ENCODE peak calls at places on chromosome 16, in ten cellular contexts. X, O, V, Z, G, C, W, H, B and K are unnamed samples.

GRCh38 chr16:51161440-51162195 is 10.5 kb upstream of the SALL1 start:
- DNase-seq in X (peak; percentile 35), O (no peak), V (no peak), Z (no peak), G (no peak), C (no peak), W (no peak), H (no peak), B (no peak), K (no peak)

GRCh38 chr16:82810077-82810476 is 183.3 kb downstream of the CDH13 start:
- DNase-seq in X (no peak), O (no peak), V (no peak), Z (no peak), G (no peak), C (no peak), W (no peak), H (no peak), B (no peak), K (no peak)

GRCh38 chr16:71254832-71255560 is 24.5 kb upstream of the HYDIN start:
- DNase-seq in X (no peak), O (no peak), V (no peak), Z (no peak), G (no peak), C (no peak), W (no peak), H (no peak), B (no peak), K (no peak)

GRCh38 chr16:71754108-71754507 is 29.6 kb upstream of the PHLPP2 start:
- DNase-seq in X (no peak), O (no peak), V (no peak), Z (no peak), G (no peak), C (no peak), W (no peak), H (no peak), B (no peak), K (no peak)

GRCh38 chr16:81319221-81319912 is 4.6 kb downstream of the GAN start:
- DNase-seq in X (peak; percentile 65), O (no peak), V (peak; percentile 22), Z (peak; percentile 53), G (peak; percentile 50), C (peak; percentile 27), W (no peak), H (no peak), B (no peak), K (no peak)

GRCh38 chr16:6484121-6484520 is 848.5 kb upstream of the RBFOX1 start:
- DNase-seq in X (no peak), O (no peak), V (no peak), Z (no peak), G (no peak), C (no peak), W (no peak), H (no peak), B (no peak), K (no peak)

GRCh38 chr16:81523387-81524115 is 78.9 kb downstream of the CMIP start:
- DNase-seq in X (peak; percentile 74), O (no peak), V (no peak), Z (peak; percentile 70), G (peak; percentile 79), C (no peak), W (no peak), H (peak; percentile 65), B (no peak), K (peak; percentile 24)

GRCh38 chr16:70267516-70267915 is 15.8 kb upstream of the EXOSC6 start:
- DNase-seq in X (peak; percentile 43), O (peak; percentile 70), V (peak; percentile 85), Z (peak; percentile 68), G (no peak), C (peak; percentile 75), W (peak; percentile 46), H (peak; percentile 66), B (no peak), K (no peak)

GRCh38 chr16:18975109-18975508 is 8.6 kb upstream of the TMC7 start:
- DNase-seq in X (no peak), O (no peak), V (no peak), Z (no peak), G (no peak), C (no peak), W (no peak), H (no peak), B (no peak), K (no peak)

GRCh38 chr16:2852003-2852730 is 5.8 kb downstream of the PRSS22 start:
- DNase-seq in X (no peak), O (no peak), V (peak; percentile 49), Z (no peak), G (no peak), C (no peak), W (no peak), H (no peak), B (no peak), K (no peak)

GRCh38 chr16:35711958-35712357 is 2252.5 kb downstream of the TP53TG3F start:
- DNase-seq in X (no peak), O (no peak), V (no peak), Z (no peak), G (no peak), C (no peak), W (no peak), H (no peak), B (no peak), K (no peak)

GRCh38 chr16:65314246-65315003 is 192.6 kb upstream of the CDH11 start:
- DNase-seq in X (peak; percentile 61), O (no peak), V (no peak), Z (no peak), G (no peak), C (no peak), W (no peak), H (no peak), B (no peak), K (no peak)

GRCh38 chr16:46629331-46629843 is 8.2 kb upstream of the SHCBP1 start:
- DNase-seq in X (peak; percentile 74), O (peak; percentile 24), V (peak; percentile 75), Z (peak; percentile 77), G (no peak), C (peak; percentile 73), W (no peak), H (peak; percentile 58), B (no peak), K (no peak)
- TF ChIP-seq CTCF in X (peak; percentile 78), O (peak; percentile 39), V (peak; percentile 65), Z (peak; percentile 67), G (peak; percentile 57), C (peak; percentile 62), W (no peak), H (peak; percentile 44), B (no peak), K (no peak)

GRCh38 chr16:56336071-56336688 is 89.2 kb downstream of the AMFR start:
- DNase-seq in X (no peak), O (no peak), V (no peak), Z (peak; percentile 4), G (no peak), C (no peak), W (no peak), H (no peak), B (peak; percentile 46), K (no peak)
- TF ChIP-seq CTCF in X (no peak), O (no peak), V (no peak), Z (no peak), G (no peak), C (no peak), W (no peak), H (no peak), B (no peak), K (no peak)

GRCh38 chr16:56812884-56813283 is 52.1 kb upstream of the SLC12A3 start:
- DNase-seq in X (peak; percentile 23), O (no peak), V (no peak), Z (peak; percentile 54), G (no peak), C (peak; percentile 34), W (no peak), H (peak; percentile 25), B (no peak), K (no peak)
- TF ChIP-seq CTCF in X (peak; percentile 10), O (no peak), V (no peak), Z (no peak), G (no peak), C (no peak), W (no peak), H (no peak), B (no peak), K (no peak)

GRCh38 chr16:29877266-29877961 is 14.4 kb upstream of the CDIPT start:
- DNase-seq in X (no peak), O (peak; percentile 58), V (peak; percentile 100), Z (peak; percentile 55), G (no peak), C (peak; percentile 94), W (peak; percentile 76), H (peak; percentile 58), B (no peak), K (peak; percentile 81)

GRCh38 chr16:29876578-29877249 is 13.7 kb upstream of the CDIPT start:
- DNase-seq in X (no peak), O (no peak), V (peak; percentile 86), Z (no peak), G (no peak), C (no peak), W (no peak), H (no peak), B (no peak), K (peak; percentile 50)

GRCh38 chr16:29883987-29884386 is 15.4 kb downstream of the SEZ6L2 start:
- DNase-seq in X (no peak), O (no peak), V (no peak), Z (no peak), G (no peak), C (no peak), W (no peak), H (no peak), B (no peak), K (no peak)

GRCh38 chr16:29876186-29876577 is 13.2 kb upstream of the CDIPT start:
- DNase-seq in X (no peak), O (no peak), V (peak; percentile 88), Z (no peak), G (no peak), C (no peak), W (no peak), H (no peak), B (no peak), K (no peak)

GRCh38 chr16:29881050-29881449 is 18.0 kb upstream of the CDIPT start:
- DNase-seq in X (no peak), O (no peak), V (no peak), Z (no peak), G (no peak), C (no peak), W (no peak), H (no peak), B (no peak), K (no peak)
- TF ChIP-seq CTCF in X (no peak), O (no peak), V (no peak), Z (no peak), G (no peak), C (no peak), W (no peak), H (no peak), B (no peak), K (no peak)

GRCh38 chr16:680967-681745 is 946 bp downstream of the STUB1 start:
- DNase-seq in X (peak; percentile 20), O (no peak), V (peak; percentile 73), Z (peak; percentile 63), G (no peak), C (peak; percentile 52), W (peak; percentile 49), H (no peak), B (no peak), K (no peak)
- TF ChIP-seq CTCF in X (peak; percentile 38), O (no peak), V (peak; percentile 21), Z (peak; percentile 18), G (peak; percentile 16), C (no peak), W (no peak), H (no peak), B (no peak), K (no peak)

GRCh38 chr16:85334718-85335583 is 222.7 kb upstream of the CIBAR2 start:
- DNase-seq in X (no peak), O (peak; percentile 36), V (peak; percentile 85), Z (peak; percentile 49), G (no peak), C (peak; percentile 45), W (no peak), H (no peak), B (no peak), K (peak; percentile 46)
- TF ChIP-seq CTCF in X (no peak), O (no peak), V (peak; percentile 51), Z (peak; percentile 13), G (peak; percentile 14), C (no peak), W (no peak), H (no peak), B (no peak), K (no peak)